ENCODE peak calls at places on chromosomes 3 and 15, in six cellular contexts. A, R, V, F, D and K are unnamed samples.

GRCh38 chr3:112388972-112389371 is 56.0 kb downstream of the CD200 start:
- DNase-seq in R (no peak), V (no peak), F (no peak), D (no peak), A (no peak), K (no peak)

GRCh38 chr3:60301142-60301541 is 950.1 kb downstream of the FHIT start:
- DNase-seq in F (peak; percentile 94), R (no peak), V (no peak), D (no peak), A (no peak), K (peak; percentile 20)

GRCh38 chr15:100918690-100919480 is at the start of gene LRRK1:
- DNase-seq in D (no peak), A (no peak), V (peak; percentile 65), F (peak; percentile 40), R (no peak), K (no peak)

GRCh38 chr3:94206291-94206690 is 143.4 kb downstream of the NSUN3 start:
- DNase-seq in V (no peak), A (no peak), R (no peak), D (no peak), F (no peak), K (no peak)

GRCh38 chr15:63197626-63198025 is 8.2 kb downstream of the RAB8B start:
- DNase-seq in R (no peak), F (no peak), D (no peak), A (no peak), V (no peak), K (no peak)

GRCh38 chr15:68783226-68784054 is 37.3 kb downstream of the ANP32A start:
- DNase-seq in R (no peak), V (peak; percentile 70), A (no peak), F (no peak), D (no peak), K (no peak)

GRCh38 chr15:89364341-89364740 is 29.7 kb upstream of the POLG start:
- DNase-seq in F (no peak), R (no peak), D (no peak), A (no peak), V (no peak), K (no peak)

GRCh38 chr3:146472611-146473010 is 3.2 kb upstream of the PLSCR2 start:
- DNase-seq in F (no peak), V (no peak), A (no peak), R (no peak), D (no peak), K (no peak)

GRCh38 chr3:172751188-172751571 is 654 bp downstream of the ECT2 start:
- DNase-seq in D (no peak), V (peak; percentile 20), A (peak; percentile 3), F (peak; percentile 12), R (no peak), K (no peak)

GRCh38 chr3:177197041-177197933 is at the start of gene TBL1XR1:
- DNase-seq in A (peak; percentile 86), F (peak; percentile 94), R (peak; percentile 57), D (peak; percentile 68), V (peak; percentile 86), K (peak; percentile 93)

GRCh38 chr3:139292192-139292591 is 51.6 kb upstream of the MRPS22 start:
- DNase-seq in F (no peak), R (no peak), V (no peak), D (no peak), A (peak; percentile 42), K (no peak)

GRCh38 chr3:186909078-186909853 is 21.1 kb upstream of the ST6GAL1 start:
- DNase-seq in V (no peak), R (no peak), D (no peak), F (no peak), A (no peak), K (no peak)

GRCh38 chr3:185400340-185400667 is 37.4 kb downstream of the MAP3K13 start:
- DNase-seq in V (no peak), A (peak; percentile 5), R (no peak), F (peak; percentile 47), D (no peak), K (no peak)

DNA sequence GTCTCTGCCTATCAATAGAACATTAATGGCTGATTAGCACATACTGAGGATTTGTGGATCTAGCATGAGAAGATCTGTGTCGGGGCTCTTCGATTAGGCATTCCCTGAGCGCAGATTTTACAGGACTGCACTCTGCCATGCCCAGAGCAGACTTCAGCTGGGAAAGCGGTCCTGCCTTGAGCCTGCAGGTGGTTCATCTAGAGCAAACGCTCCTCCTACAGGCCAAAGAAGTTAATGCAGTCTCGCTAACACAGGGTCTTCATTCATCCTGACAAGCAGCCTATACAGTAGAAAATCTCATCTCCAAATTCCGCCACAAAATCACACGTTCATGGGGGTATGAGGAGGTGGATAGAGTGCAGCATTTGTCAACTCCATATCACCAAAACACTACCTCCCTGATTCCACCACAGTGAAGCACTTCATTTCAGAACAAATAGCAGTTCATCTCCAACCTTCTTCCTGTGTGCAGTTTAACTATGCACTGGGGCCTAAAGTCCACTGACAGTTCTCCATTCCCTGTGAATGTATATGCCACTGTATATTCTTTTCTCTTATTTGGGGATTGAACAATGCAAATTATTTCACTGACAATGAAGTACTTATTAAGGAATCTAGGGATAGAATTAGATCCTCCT is 405.8 kb downstream of the IGSF11 start:
- DNase-seq in F (peak; percentile 72), V (peak; percentile 56), R (no peak), A (peak; percentile 5), D (no peak), K (peak; percentile 48)
- TF ChIP-seq CTCF in F (peak; percentile 79), V (peak; percentile 75), R (no peak), A (peak; percentile 68), D (peak; percentile 16), K (peak; percentile 90)

GRCh38 chr3:170869645-170870593 is at the start of gene RPL22L1:
- DNase-seq in A (peak; percentile 96), F (peak; percentile 95), V (peak; percentile 92), D (peak; percentile 77), R (peak; percentile 77), K (peak; percentile 85)
- TF ChIP-seq CTCF in A (peak; percentile 45), F (peak; percentile 19), V (peak; percentile 19), D (no peak), R (no peak), K (peak; percentile 2)

DNA sequence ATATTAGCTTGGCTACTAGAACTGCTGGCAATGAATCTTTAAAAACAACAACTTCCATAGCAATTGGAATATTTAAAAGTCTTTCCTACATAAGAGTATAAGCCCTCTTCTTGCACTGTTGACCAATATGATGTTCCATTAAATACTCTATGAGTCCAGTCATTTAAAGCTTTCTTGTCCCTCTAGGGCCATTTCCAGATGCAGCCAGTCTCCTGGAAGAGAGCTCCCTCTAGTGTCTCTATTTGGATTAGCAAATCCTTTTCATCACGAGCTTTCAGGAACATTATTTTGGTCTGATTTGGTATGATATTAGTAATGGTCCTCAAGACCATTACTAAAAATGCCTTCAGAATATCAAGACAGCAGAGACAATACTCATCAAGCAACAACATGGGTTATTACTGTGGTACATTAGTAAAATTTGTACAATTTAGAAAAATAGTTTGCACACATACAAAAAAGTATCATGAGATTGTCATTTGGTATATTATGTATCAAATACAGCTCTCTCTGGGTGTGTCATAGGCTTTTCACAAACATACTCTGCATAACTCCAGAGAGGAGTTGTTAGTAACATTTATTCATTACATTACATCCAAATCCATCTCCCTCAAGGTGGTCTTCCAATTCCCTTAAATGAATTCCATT is 101.3 kb downstream of the DPH6 start:
- DNase-seq in F (peak; percentile 63), D (no peak), A (peak; percentile 48), V (peak; percentile 44), R (no peak), K (peak; percentile 37)
- TF ChIP-seq CTCF in F (peak; percentile 84), D (peak; percentile 80), A (peak; percentile 93), V (peak; percentile 78), R (no peak), K (peak; percentile 83)

GRCh38 chr3:114299925-114300624 is 6.2 kb downstream of the TIGIT start:
- DNase-seq in A (no peak), F (no peak), D (no peak), V (no peak), R (no peak), K (no peak)

GRCh38 chr3:114294940-114295480 is 1.2 kb downstream of the TIGIT start:
- DNase-seq in F (no peak), D (no peak), V (no peak), R (no peak), A (no peak), K (no peak)

GRCh38 chr3:114293846-114294245 is at the start of gene TIGIT:
- DNase-seq in A (no peak), R (no peak), D (no peak), V (no peak), F (no peak), K (no peak)

DNA sequence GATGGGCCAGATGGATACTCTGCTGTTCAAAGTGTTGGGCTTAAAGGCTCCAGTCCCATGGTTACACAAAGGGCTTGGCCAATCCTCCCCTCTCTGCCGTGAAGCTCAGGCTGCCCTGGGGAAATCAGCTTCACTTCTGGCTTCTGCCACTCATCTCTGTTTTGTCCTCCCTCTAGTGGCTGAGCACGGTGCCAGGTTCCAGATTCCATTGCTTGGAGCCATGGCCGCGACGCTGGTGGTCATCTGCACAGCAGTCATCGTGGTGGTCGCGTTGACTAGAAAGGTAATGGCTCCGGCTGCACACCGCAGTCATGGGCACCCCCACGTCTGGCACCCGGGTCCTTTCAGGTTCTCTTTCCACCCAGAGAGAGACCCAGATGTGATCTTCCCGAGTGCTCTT is 5.6 kb downstream of the TIGIT start:
- DNase-seq in A (peak; percentile 24), F (no peak), R (no peak), D (no peak), V (no peak), K (no peak)
- TF ChIP-seq CTCF in A (peak; percentile 74), F (peak; percentile 23), R (no peak), D (peak; percentile 57), V (peak; percentile 27), K (peak; percentile 52)

GRCh38 chr3:140529096-140529495 is 148.8 kb upstream of the TRIM42 start:
- DNase-seq in F (peak; percentile 3), V (no peak), A (no peak), R (no peak), D (peak; percentile 11), K (peak; percentile 92)

GRCh38 chr3:140530603-140531002 is 147.3 kb upstream of the TRIM42 start:
- DNase-seq in F (no peak), V (no peak), A (no peak), D (no peak), R (no peak), K (no peak)

GRCh38 chr3:140532793-140533330 is 145.0 kb upstream of the TRIM42 start:
- DNase-seq in F (no peak), V (no peak), D (no peak), R (no peak), A (no peak), K (no peak)

GRCh38 chr3:140527156-140527555 is 150.7 kb upstream of the TRIM42 start:
- DNase-seq in A (no peak), D (no peak), F (no peak), V (no peak), R (no peak), K (no peak)

GRCh38 chr3:140529558-140529957 is 148.3 kb upstream of the TRIM42 start:
- DNase-seq in D (no peak), A (no peak), R (no peak), F (no peak), V (no peak), K (no peak)
- TF ChIP-seq CTCF in D (no peak), A (no peak), R (no peak), F (no peak), V (no peak), K (no peak)

GRCh38 chr15:43104426-43104825 is 1.4 kb downstream of the UBR1 start:
- DNase-seq in F (peak; percentile 9), R (no peak), V (no peak), A (no peak), D (no peak), K (no peak)
- TF ChIP-seq CTCF in F (no peak), R (no peak), V (no peak), A (no peak), D (no peak), K (no peak)